ENCODE peak calls at places on chromosomes 4 and X, in five cellular contexts. One of them, this sample, is unnamed.

GRCh38 chr4:126708716-126709115 is 924.0 kb upstream of the INTU start:
- DNase-seq in activated CD8-positive, alpha-beta T cell treated with anti-CD3 and anti-CD28 coated beads for 36 hours: no peak
- DNase-seq in SIG-M5: no peak
- DNase-seq in Caki2: no peak
- DNase-seq in activated CD4-positive, alpha-beta T cell treated with anti-CD3 and anti-CD28 coated beads for 4 hours: no peak
- DNase-seq in this sample: no peak

GRCh38 chr4:8911311-8912088 is 39.9 kb upstream of the HMX1 start:
- DNase-seq in activated CD8-positive, alpha-beta T cell treated with anti-CD3 and anti-CD28 coated beads for 36 hours: no peak
- DNase-seq in SIG-M5: no peak
- DNase-seq in Caki2: no peak
- DNase-seq in activated CD4-positive, alpha-beta T cell treated with anti-CD3 and anti-CD28 coated beads for 4 hours: no peak
- DNase-seq in this sample: no peak

GRCh38 chr4:84151574-84151973 is 347.5 kb downstream of the NKX6-1 start:
- DNase-seq in activated CD8-positive, alpha-beta T cell treated with anti-CD3 and anti-CD28 coated beads for 36 hours: no peak
- DNase-seq in SIG-M5: no peak
- DNase-seq in Caki2: no peak
- DNase-seq in activated CD4-positive, alpha-beta T cell treated with anti-CD3 and anti-CD28 coated beads for 4 hours: no peak
- DNase-seq in this sample: no peak

GRCh38 chr4:101200561-101200960 is 146.8 kb downstream of the PPP3CA start:
- DNase-seq in activated CD8-positive, alpha-beta T cell treated with anti-CD3 and anti-CD28 coated beads for 36 hours: no peak
- DNase-seq in SIG-M5: no peak
- DNase-seq in Caki2: peak; percentile 75
- DNase-seq in activated CD4-positive, alpha-beta T cell treated with anti-CD3 and anti-CD28 coated beads for 4 hours: no peak
- DNase-seq in this sample: peak; percentile 70

GRCh38 chrX:87489071-87489470 is 28.5 kb upstream of the KLHL4 start:
- DNase-seq in activated CD8-positive, alpha-beta T cell treated with anti-CD3 and anti-CD28 coated beads for 36 hours: no peak
- DNase-seq in SIG-M5: no peak
- DNase-seq in Caki2: no peak
- DNase-seq in activated CD4-positive, alpha-beta T cell treated with anti-CD3 and anti-CD28 coated beads for 4 hours: no peak
- DNase-seq in this sample: no peak

GRCh38 chrX:108261541-108262218 is 170.1 kb downstream of the ATG4A start:
- DNase-seq in activated CD8-positive, alpha-beta T cell treated with anti-CD3 and anti-CD28 coated beads for 36 hours: no peak
- DNase-seq in SIG-M5: no peak
- DNase-seq in Caki2: no peak
- DNase-seq in activated CD4-positive, alpha-beta T cell treated with anti-CD3 and anti-CD28 coated beads for 4 hours: no peak
- DNase-seq in this sample: peak; percentile 27

GRCh38 chr4:79334783-79335182 is 8.9 kb upstream of the NAA11 start:
- DNase-seq in activated CD8-positive, alpha-beta T cell treated with anti-CD3 and anti-CD28 coated beads for 36 hours: no peak
- DNase-seq in SIG-M5: no peak
- DNase-seq in Caki2: no peak
- DNase-seq in activated CD4-positive, alpha-beta T cell treated with anti-CD3 and anti-CD28 coated beads for 4 hours: no peak
- DNase-seq in this sample: peak; percentile 65

GRCh38 chrX:45323387-45323786 is 122.7 kb upstream of the DIPK2B start:
- DNase-seq in activated CD8-positive, alpha-beta T cell treated with anti-CD3 and anti-CD28 coated beads for 36 hours: no peak
- DNase-seq in SIG-M5: no peak
- DNase-seq in Caki2: no peak
- DNase-seq in activated CD4-positive, alpha-beta T cell treated with anti-CD3 and anti-CD28 coated beads for 4 hours: no peak
- DNase-seq in this sample: peak; percentile 21

GRCh38 chrX:155068165-155068564 is 2.8 kb downstream of the CMC4 start:
- DNase-seq in activated CD8-positive, alpha-beta T cell treated with anti-CD3 and anti-CD28 coated beads for 36 hours: peak; percentile 10
- DNase-seq in SIG-M5: no peak
- DNase-seq in Caki2: peak; percentile 51
- DNase-seq in activated CD4-positive, alpha-beta T cell treated with anti-CD3 and anti-CD28 coated beads for 4 hours: no peak
- DNase-seq in this sample: peak; percentile 16

GRCh38 chrX:40734956-40735317 is 405 bp downstream of the MED14 start:
- DNase-seq in activated CD8-positive, alpha-beta T cell treated with anti-CD3 and anti-CD28 coated beads for 36 hours: peak; percentile 39
- DNase-seq in SIG-M5: no peak
- DNase-seq in Caki2: peak; percentile 1
- DNase-seq in activated CD4-positive, alpha-beta T cell treated with anti-CD3 and anti-CD28 coated beads for 4 hours: peak; percentile 25
- DNase-seq in this sample: peak; percentile 61

GRCh38 chr4:3291969-3292570 is 751 bp upstream of the RGS12 start:
- DNase-seq in activated CD8-positive, alpha-beta T cell treated with anti-CD3 and anti-CD28 coated beads for 36 hours: no peak
- DNase-seq in SIG-M5: no peak
- DNase-seq in Caki2: no peak
- DNase-seq in activated CD4-positive, alpha-beta T cell treated with anti-CD3 and anti-CD28 coated beads for 4 hours: no peak
- DNase-seq in this sample: peak; percentile 97

GRCh38 chr4:162497564-162498167 is 333.9 kb upstream of the FSTL5 start:
- DNase-seq in activated CD8-positive, alpha-beta T cell treated with anti-CD3 and anti-CD28 coated beads for 36 hours: peak; percentile 10
- DNase-seq in SIG-M5: no peak
- DNase-seq in Caki2: peak; percentile 23
- DNase-seq in activated CD4-positive, alpha-beta T cell treated with anti-CD3 and anti-CD28 coated beads for 4 hours: peak; percentile 1
- DNase-seq in this sample: peak; percentile 57

GRCh38 chrX:32599156-32599555 is 612.2 kb downstream of the DMD start:
- DNase-seq in activated CD8-positive, alpha-beta T cell treated with anti-CD3 and anti-CD28 coated beads for 36 hours: no peak
- DNase-seq in SIG-M5: no peak
- DNase-seq in Caki2: no peak
- DNase-seq in activated CD4-positive, alpha-beta T cell treated with anti-CD3 and anti-CD28 coated beads for 4 hours: no peak
- DNase-seq in this sample: no peak

GRCh38 chr4:84825701-84826100 is 140.8 kb downstream of the WDFY3 start:
- DNase-seq in activated CD8-positive, alpha-beta T cell treated with anti-CD3 and anti-CD28 coated beads for 36 hours: no peak
- DNase-seq in SIG-M5: no peak
- DNase-seq in Caki2: no peak
- DNase-seq in activated CD4-positive, alpha-beta T cell treated with anti-CD3 and anti-CD28 coated beads for 4 hours: no peak
- DNase-seq in this sample: no peak

GRCh38 chrX:47854474-47854873 is 17.8 kb downstream of the ZNF81 start:
- DNase-seq in activated CD8-positive, alpha-beta T cell treated with anti-CD3 and anti-CD28 coated beads for 36 hours: peak; percentile 47
- DNase-seq in SIG-M5: no peak
- DNase-seq in Caki2: no peak
- DNase-seq in activated CD4-positive, alpha-beta T cell treated with anti-CD3 and anti-CD28 coated beads for 4 hours: peak; percentile 23
- DNase-seq in this sample: peak; percentile 36

GRCh38 chrX:102712216-102712966 is at the start of gene GPRASP2:
- DNase-seq in activated CD8-positive, alpha-beta T cell treated with anti-CD3 and anti-CD28 coated beads for 36 hours: peak; percentile 43
- DNase-seq in SIG-M5: no peak
- DNase-seq in Caki2: peak; percentile 27
- DNase-seq in activated CD4-positive, alpha-beta T cell treated with anti-CD3 and anti-CD28 coated beads for 4 hours: peak; percentile 17
- DNase-seq in this sample: peak; percentile 60

GRCh38 chr4:38188631-38189101 is 228.5 kb downstream of the PTTG2 start:
- DNase-seq in activated CD8-positive, alpha-beta T cell treated with anti-CD3 and anti-CD28 coated beads for 36 hours: no peak
- DNase-seq in SIG-M5: no peak
- DNase-seq in Caki2: peak; percentile 57
- DNase-seq in activated CD4-positive, alpha-beta T cell treated with anti-CD3 and anti-CD28 coated beads for 4 hours: no peak
- DNase-seq in this sample: no peak

GRCh38 chrX:134685662-134686061 is 27.4 kb upstream of the PLAC1 start:
- DNase-seq in activated CD8-positive, alpha-beta T cell treated with anti-CD3 and anti-CD28 coated beads for 36 hours: no peak
- DNase-seq in SIG-M5: no peak
- DNase-seq in Caki2: no peak
- DNase-seq in activated CD4-positive, alpha-beta T cell treated with anti-CD3 and anti-CD28 coated beads for 4 hours: no peak
- DNase-seq in this sample: no peak

GRCh38 chr4:48780867-48781219 is 764 bp upstream of the FRYL start:
- DNase-seq in activated CD8-positive, alpha-beta T cell treated with anti-CD3 and anti-CD28 coated beads for 36 hours: peak; percentile 74
- DNase-seq in SIG-M5: no peak
- DNase-seq in Caki2: no peak
- DNase-seq in activated CD4-positive, alpha-beta T cell treated with anti-CD3 and anti-CD28 coated beads for 4 hours: peak; percentile 46
- DNase-seq in this sample: peak; percentile 77

GRCh38 chr4:52192697-52193096 is 141.6 kb downstream of the SPATA18 start:
- DNase-seq in activated CD8-positive, alpha-beta T cell treated with anti-CD3 and anti-CD28 coated beads for 36 hours: no peak
- DNase-seq in SIG-M5: no peak
- DNase-seq in Caki2: peak; percentile 34
- DNase-seq in activated CD4-positive, alpha-beta T cell treated with anti-CD3 and anti-CD28 coated beads for 4 hours: no peak
- DNase-seq in this sample: no peak

GRCh38 chrX:8274166-8274565 is 103.1 kb upstream of the VCX2 start:
- DNase-seq in activated CD8-positive, alpha-beta T cell treated with anti-CD3 and anti-CD28 coated beads for 36 hours: no peak
- DNase-seq in SIG-M5: no peak
- DNase-seq in Caki2: no peak
- DNase-seq in activated CD4-positive, alpha-beta T cell treated with anti-CD3 and anti-CD28 coated beads for 4 hours: no peak
- DNase-seq in this sample: no peak

GRCh38 chr4:43457866-43458265 is 565.4 kb downstream of the GRXCR1 start:
- DNase-seq in activated CD8-positive, alpha-beta T cell treated with anti-CD3 and anti-CD28 coated beads for 36 hours: no peak
- DNase-seq in SIG-M5: no peak
- DNase-seq in Caki2: no peak
- DNase-seq in activated CD4-positive, alpha-beta T cell treated with anti-CD3 and anti-CD28 coated beads for 4 hours: no peak
- DNase-seq in this sample: no peak

GRCh38 chrX:21373637-21374162 is 518 bp upstream of the CNKSR2 start:
- DNase-seq in activated CD8-positive, alpha-beta T cell treated with anti-CD3 and anti-CD28 coated beads for 36 hours: peak; percentile 34
- DNase-seq in SIG-M5: no peak
- DNase-seq in Caki2: no peak
- DNase-seq in activated CD4-positive, alpha-beta T cell treated with anti-CD3 and anti-CD28 coated beads for 4 hours: peak; percentile 14
- DNase-seq in this sample: peak; percentile 73

GRCh38 chr4:143558823-143559756 is 45.6 kb downstream of the SMARCA5 start:
- DNase-seq in activated CD8-positive, alpha-beta T cell treated with anti-CD3 and anti-CD28 coated beads for 36 hours: peak; percentile 73
- DNase-seq in SIG-M5: no peak
- DNase-seq in Caki2: peak; percentile 74
- DNase-seq in activated CD4-positive, alpha-beta T cell treated with anti-CD3 and anti-CD28 coated beads for 4 hours: peak; percentile 69
- DNase-seq in this sample: peak; percentile 92

GRCh38 chrX:56802921-56803848 is 74.1 kb downstream of the NBDY start:
- DNase-seq in activated CD8-positive, alpha-beta T cell treated with anti-CD3 and anti-CD28 coated beads for 36 hours: peak; percentile 64
- DNase-seq in SIG-M5: no peak
- DNase-seq in Caki2: no peak
- DNase-seq in activated CD4-positive, alpha-beta T cell treated with anti-CD3 and anti-CD28 coated beads for 4 hours: peak; percentile 84
- DNase-seq in this sample: no peak

GRCh38 chrX:68416592-68416991 is 16.7 kb downstream of the OPHN1 start:
- DNase-seq in activated CD8-positive, alpha-beta T cell treated with anti-CD3 and anti-CD28 coated beads for 36 hours: no peak
- DNase-seq in SIG-M5: no peak
- DNase-seq in Caki2: no peak
- DNase-seq in activated CD4-positive, alpha-beta T cell treated with anti-CD3 and anti-CD28 coated beads for 4 hours: no peak
- DNase-seq in this sample: no peak

GRCh38 chrX:20265726-20266681 is 705 bp downstream of the RPS6KA3 start:
- DNase-seq in activated CD8-positive, alpha-beta T cell treated with anti-CD3 and anti-CD28 coated beads for 36 hours: peak; percentile 47
- DNase-seq in SIG-M5: no peak
- DNase-seq in Caki2: no peak
- DNase-seq in activated CD4-positive, alpha-beta T cell treated with anti-CD3 and anti-CD28 coated beads for 4 hours: peak; percentile 29
- DNase-seq in this sample: peak; percentile 69

GRCh38 chr4:105620640-105621323 is 68.4 kb downstream of the ARHGEF38 start:
- DNase-seq in activated CD8-positive, alpha-beta T cell treated with anti-CD3 and anti-CD28 coated beads for 36 hours: no peak
- DNase-seq in SIG-M5: no peak
- DNase-seq in Caki2: peak; percentile 36
- DNase-seq in activated CD4-positive, alpha-beta T cell treated with anti-CD3 and anti-CD28 coated beads for 4 hours: no peak
- DNase-seq in this sample: peak; percentile 71

GRCh38 chr4:26248647-26249046 is 72.2 kb upstream of the RBPJ start:
- DNase-seq in activated CD8-positive, alpha-beta T cell treated with anti-CD3 and anti-CD28 coated beads for 36 hours: no peak
- DNase-seq in SIG-M5: no peak
- DNase-seq in Caki2: no peak
- DNase-seq in activated CD4-positive, alpha-beta T cell treated with anti-CD3 and anti-CD28 coated beads for 4 hours: no peak
- DNase-seq in this sample: peak; percentile 54

GRCh38 chr4:743463-744211 is 38.0 kb downstream of the PCGF3 start:
- DNase-seq in activated CD8-positive, alpha-beta T cell treated with anti-CD3 and anti-CD28 coated beads for 36 hours: no peak
- DNase-seq in SIG-M5: no peak
- DNase-seq in Caki2: no peak
- DNase-seq in activated CD4-positive, alpha-beta T cell treated with anti-CD3 and anti-CD28 coated beads for 4 hours: no peak
- DNase-seq in this sample: no peak

GRCh38 chr4:89438102-89438831 is 130.7 kb upstream of the GPRIN3 start:
- DNase-seq in activated CD8-positive, alpha-beta T cell treated with anti-CD3 and anti-CD28 coated beads for 36 hours: peak; percentile 63
- DNase-seq in SIG-M5: no peak
- DNase-seq in Caki2: peak; percentile 18
- DNase-seq in activated CD4-positive, alpha-beta T cell treated with anti-CD3 and anti-CD28 coated beads for 4 hours: peak; percentile 54
- DNase-seq in this sample: peak; percentile 62

GRCh38 chr4:1842993-1843448 is 12.9 kb downstream of the LETM1 start:
- DNase-seq in activated CD8-positive, alpha-beta T cell treated with anti-CD3 and anti-CD28 coated beads for 36 hours: no peak
- DNase-seq in SIG-M5: no peak
- DNase-seq in Caki2: no peak
- DNase-seq in activated CD4-positive, alpha-beta T cell treated with anti-CD3 and anti-CD28 coated beads for 4 hours: no peak
- DNase-seq in this sample: no peak

GRCh38 chr4:4761128-4761991 is 98.1 kb upstream of the MSX1 start:
- DNase-seq in activated CD8-positive, alpha-beta T cell treated with anti-CD3 and anti-CD28 coated beads for 36 hours: peak; percentile 8
- DNase-seq in SIG-M5: no peak
- DNase-seq in Caki2: no peak
- DNase-seq in activated CD4-positive, alpha-beta T cell treated with anti-CD3 and anti-CD28 coated beads for 4 hours: no peak
- DNase-seq in this sample: peak; percentile 49

GRCh38 chr4:70158576-70158975 is 4.5 kb downstream of the PRR27 start:
- DNase-seq in activated CD8-positive, alpha-beta T cell treated with anti-CD3 and anti-CD28 coated beads for 36 hours: no peak
- DNase-seq in SIG-M5: no peak
- DNase-seq in Caki2: no peak
- DNase-seq in activated CD4-positive, alpha-beta T cell treated with anti-CD3 and anti-CD28 coated beads for 4 hours: no peak
- DNase-seq in this sample: peak; percentile 84

GRCh38 chr4:158133551-158133950 is 39.3 kb downstream of the GASK1B start:
- DNase-seq in activated CD8-positive, alpha-beta T cell treated with anti-CD3 and anti-CD28 coated beads for 36 hours: no peak
- DNase-seq in SIG-M5: no peak
- DNase-seq in Caki2: no peak
- DNase-seq in activated CD4-positive, alpha-beta T cell treated with anti-CD3 and anti-CD28 coated beads for 4 hours: no peak
- DNase-seq in this sample: no peak

GRCh38 chrX:136780738-136781137 is at the start of gene ARHGEF6:
- DNase-seq in activated CD8-positive, alpha-beta T cell treated with anti-CD3 and anti-CD28 coated beads for 36 hours: peak; percentile 57
- DNase-seq in SIG-M5: peak; percentile 3
- DNase-seq in Caki2: no peak
- DNase-seq in activated CD4-positive, alpha-beta T cell treated with anti-CD3 and anti-CD28 coated beads for 4 hours: no peak
- DNase-seq in this sample: no peak

GRCh38 chrX:149060921-149061320 is 444.2 kb downstream of the IDS start:
- DNase-seq in activated CD8-positive, alpha-beta T cell treated with anti-CD3 and anti-CD28 coated beads for 36 hours: no peak
- DNase-seq in SIG-M5: no peak
- DNase-seq in Caki2: no peak
- DNase-seq in activated CD4-positive, alpha-beta T cell treated with anti-CD3 and anti-CD28 coated beads for 4 hours: no peak
- DNase-seq in this sample: no peak

GRCh38 chr4:3391422-3391821 is 50.3 kb upstream of the HGFAC start:
- DNase-seq in activated CD8-positive, alpha-beta T cell treated with anti-CD3 and anti-CD28 coated beads for 36 hours: no peak
- DNase-seq in SIG-M5: no peak
- DNase-seq in Caki2: no peak
- DNase-seq in activated CD4-positive, alpha-beta T cell treated with anti-CD3 and anti-CD28 coated beads for 4 hours: no peak
- DNase-seq in this sample: no peak

GRCh38 chr4:95265814-95266740 is 282.7 kb downstream of the UNC5C start:
- DNase-seq in activated CD8-positive, alpha-beta T cell treated with anti-CD3 and anti-CD28 coated beads for 36 hours: no peak
- DNase-seq in SIG-M5: no peak
- DNase-seq in Caki2: no peak
- DNase-seq in activated CD4-positive, alpha-beta T cell treated with anti-CD3 and anti-CD28 coated beads for 4 hours: no peak
- DNase-seq in this sample: no peak

GRCh38 chrX:1108451-1109445 is 103.7 kb downstream of the CRLF2 start:
- DNase-seq in activated CD8-positive, alpha-beta T cell treated with anti-CD3 and anti-CD28 coated beads for 36 hours: no peak
- DNase-seq in SIG-M5: no peak
- DNase-seq in Caki2: no peak
- DNase-seq in activated CD4-positive, alpha-beta T cell treated with anti-CD3 and anti-CD28 coated beads for 4 hours: no peak
- DNase-seq in this sample: no peak

This sample was measured in DMS53.